ENCODE peak calls at places on chromosomes 13 and 19, in four cellular contexts. One of them, this sample, is unnamed.

GRCh38 chr13:99722931-99723330 is 221.7 kb downstream of the TM9SF2 start:
- DNase-seq in GM12878: peak; percentile 37
- DNase-seq in body of pancreas: peak; percentile 15
- DNase-seq in ascending aorta: no peak
- DNase-seq in this sample: no peak

GRCh38 chr19:30870861-30871260 is 478.4 kb downstream of the TSHZ3 start:
- DNase-seq in GM12878: no peak
- DNase-seq in body of pancreas: no peak
- DNase-seq in ascending aorta: no peak
- DNase-seq in this sample: peak; percentile 32

GRCh38 chr19:45078390-45079062 is 534 bp upstream of the GEMIN7 start:
- DNase-seq in GM12878: no peak
- DNase-seq in body of pancreas: no peak
- DNase-seq in ascending aorta: no peak
- DNase-seq in this sample: no peak

GRCh38 chr13:34401741-34402140 is 540.3 kb upstream of the NBEA start:
- DNase-seq in GM12878: no peak
- DNase-seq in body of pancreas: no peak
- DNase-seq in ascending aorta: no peak
- DNase-seq in this sample: no peak

GRCh38 chr13:44448875-44449274 is 75.3 kb downstream of the SERP2 start:
- DNase-seq in GM12878: no peak
- DNase-seq in body of pancreas: no peak
- DNase-seq in ascending aorta: no peak
- DNase-seq in this sample: no peak

GRCh38 chr19:1580382-1580781 is 12.3 kb upstream of the MEX3D start:
- DNase-seq in GM12878: no peak
- DNase-seq in body of pancreas: no peak
- DNase-seq in ascending aorta: no peak
- DNase-seq in this sample: no peak

GRCh38 chr19:4375620-4376228 is 24.6 kb downstream of the SH3GL1 start:
- DNase-seq in GM12878: peak; percentile 90
- DNase-seq in body of pancreas: peak; percentile 44
- DNase-seq in ascending aorta: no peak
- DNase-seq in this sample: peak; percentile 81

GRCh38 chr13:25371608-25372274 is at the start of gene ATP8A2:
- DNase-seq in GM12878: no peak
- DNase-seq in body of pancreas: no peak
- DNase-seq in ascending aorta: no peak
- DNase-seq in this sample: peak; percentile 21

GRCh38 chr13:40986328-40986856 is 32.7 kb downstream of the ELF1 start:
- DNase-seq in GM12878: no peak
- DNase-seq in body of pancreas: no peak
- DNase-seq in ascending aorta: no peak
- DNase-seq in this sample: no peak

GRCh38 chr19:4844348-4845179 is 13.1 kb upstream of the TICAM1 start:
- DNase-seq in GM12878: no peak
- DNase-seq in body of pancreas: no peak
- DNase-seq in ascending aorta: no peak
- DNase-seq in this sample: no peak

GRCh38 chr13:19845758-19846157 is 17.7 kb downstream of the ZMYM5 start:
- DNase-seq in GM12878: no peak
- DNase-seq in body of pancreas: no peak
- DNase-seq in ascending aorta: no peak
- DNase-seq in this sample: no peak

GRCh38 chr19:35846038-35846668 is 6.2 kb downstream of the NPHS1 start:
- DNase-seq in GM12878: no peak
- DNase-seq in body of pancreas: peak; percentile 66
- DNase-seq in ascending aorta: no peak
- DNase-seq in this sample: no peak

GRCh38 chr19:1257475-1258160 is 9.2 kb downstream of the MIDN start:
- DNase-seq in GM12878: no peak
- DNase-seq in body of pancreas: no peak
- DNase-seq in ascending aorta: no peak
- DNase-seq in this sample: no peak

GRCh38 chr19:20385056-20385455 is 180.5 kb downstream of the ZNF737 start:
- DNase-seq in GM12878: no peak
- DNase-seq in body of pancreas: no peak
- DNase-seq in ascending aorta: no peak
- DNase-seq in this sample: no peak

GRCh38 chr13:37755349-37755748 is 114.2 kb downstream of the TRPC4 start:
- DNase-seq in GM12878: no peak
- DNase-seq in body of pancreas: no peak
- DNase-seq in ascending aorta: no peak
- DNase-seq in this sample: no peak

GRCh38 chr13:100461309-100462035 is 127.1 kb downstream of the GGACT start:
- DNase-seq in GM12878: no peak
- DNase-seq in body of pancreas: no peak
- DNase-seq in ascending aorta: no peak
- DNase-seq in this sample: no peak

GRCh38 chr19:6891761-6892385 is 4.5 kb downstream of the ADGRE1 start:
- DNase-seq in GM12878: no peak
- DNase-seq in body of pancreas: no peak
- DNase-seq in ascending aorta: no peak
- DNase-seq in this sample: no peak

GRCh38 chr13:45258339-45258685 is 57.5 kb upstream of the KCTD4 start:
- DNase-seq in GM12878: no peak
- DNase-seq in body of pancreas: no peak
- DNase-seq in ascending aorta: no peak
- DNase-seq in this sample: no peak

GRCh38 chr13:41973247-41973741 is 12.4 kb upstream of the VWA8 start:
- DNase-seq in GM12878: no peak
- DNase-seq in body of pancreas: no peak
- DNase-seq in ascending aorta: no peak
- DNase-seq in this sample: no peak

GRCh38 chr19:18697680-18698079 is 14.2 kb downstream of the CRTC1 start:
- DNase-seq in GM12878: no peak
- DNase-seq in body of pancreas: peak; percentile 47
- DNase-seq in ascending aorta: no peak
- DNase-seq in this sample: no peak

GRCh38 chr13:69468624-69469023 is 639.0 kb upstream of the ATXN8OS start:
- DNase-seq in GM12878: no peak
- DNase-seq in body of pancreas: no peak
- DNase-seq in ascending aorta: no peak
- DNase-seq in this sample: no peak

GRCh38 chr19:11046608-11047354 is 42.5 kb upstream of the LDLR start:
- DNase-seq in GM12878: peak; percentile 47
- DNase-seq in body of pancreas: no peak
- DNase-seq in ascending aorta: no peak
- DNase-seq in this sample: no peak

GRCh38 chr13:99412856-99413255 is 88.4 kb upstream of the TM9SF2 start:
- DNase-seq in GM12878: no peak
- DNase-seq in body of pancreas: no peak
- DNase-seq in ascending aorta: no peak
- DNase-seq in this sample: no peak

GRCh38 chr19:17755977-17756670 is 4.8 kb downstream of the FCHO1 start:
- DNase-seq in GM12878: peak; percentile 37
- DNase-seq in body of pancreas: peak; percentile 40
- DNase-seq in ascending aorta: no peak
- DNase-seq in this sample: peak; percentile 83

GRCh38 chr13:65553328-65553727 is 1676.8 kb downstream of the PCDH9 start:
- DNase-seq in GM12878: no peak
- DNase-seq in body of pancreas: no peak
- DNase-seq in ascending aorta: no peak
- DNase-seq in this sample: no peak

GRCh38 chr13:40553356-40553755 is 113.1 kb downstream of the FOXO1 start:
- DNase-seq in GM12878: no peak
- DNase-seq in body of pancreas: no peak
- DNase-seq in ascending aorta: no peak
- DNase-seq in this sample: no peak

GRCh38 chr13:39876258-39876657 is 220.8 kb downstream of the COG6 start:
- DNase-seq in GM12878: no peak
- DNase-seq in body of pancreas: no peak
- DNase-seq in ascending aorta: no peak
- DNase-seq in this sample: no peak

GRCh38 chr13:106464076-106464475 is 71.4 kb downstream of the EFNB2 start:
- DNase-seq in GM12878: no peak
- DNase-seq in body of pancreas: no peak
- DNase-seq in ascending aorta: no peak
- DNase-seq in this sample: no peak

GRCh38 chr13:104534847-104535246 is 1468.6 kb upstream of the SLC10A2 start:
- DNase-seq in GM12878: no peak
- DNase-seq in body of pancreas: no peak
- DNase-seq in ascending aorta: no peak
- DNase-seq in this sample: no peak

GRCh38 chr19:42129399-42130253 is 2.6 kb downstream of the POU2F2 start:
- DNase-seq in GM12878: peak; percentile 93
- DNase-seq in body of pancreas: no peak
- DNase-seq in ascending aorta: peak; percentile 17
- DNase-seq in this sample: peak; percentile 45

GRCh38 chr19:51821921-51822716 is 27.2 kb downstream of the FPR3 start:
- DNase-seq in GM12878: no peak
- DNase-seq in body of pancreas: no peak
- DNase-seq in ascending aorta: no peak
- DNase-seq in this sample: no peak

GRCh38 chr13:53069800-53070199 is 41.2 kb downstream of the OLFM4 start:
- DNase-seq in GM12878: no peak
- DNase-seq in body of pancreas: no peak
- DNase-seq in ascending aorta: no peak
- DNase-seq in this sample: no peak

GRCh38 chr13:35086667-35087066 is 144.6 kb downstream of the NBEA start:
- DNase-seq in GM12878: no peak
- DNase-seq in body of pancreas: no peak
- DNase-seq in ascending aorta: no peak
- DNase-seq in this sample: no peak

GRCh38 chr13:100668408-100668807 is 6.2 kb downstream of the TMTC4 start:
- DNase-seq in GM12878: no peak
- DNase-seq in body of pancreas: no peak
- DNase-seq in ascending aorta: no peak
- DNase-seq in this sample: no peak

GRCh38 chr19:54209058-54209747 is 8.5 kb downstream of the RPS9 start:
- DNase-seq in GM12878: no peak
- DNase-seq in body of pancreas: peak; percentile 37
- DNase-seq in ascending aorta: no peak
- DNase-seq in this sample: peak; percentile 48

GRCh38 chr13:108779308-108779707 is 149.9 kb downstream of the MYO16 start:
- DNase-seq in GM12878: no peak
- DNase-seq in body of pancreas: no peak
- DNase-seq in ascending aorta: no peak
- DNase-seq in this sample: no peak

GRCh38 chr13:94537740-94538630 is 58.0 kb downstream of the TGDS start:
- DNase-seq in GM12878: no peak
- DNase-seq in body of pancreas: no peak
- DNase-seq in ascending aorta: no peak
- DNase-seq in this sample: no peak

DNA sequence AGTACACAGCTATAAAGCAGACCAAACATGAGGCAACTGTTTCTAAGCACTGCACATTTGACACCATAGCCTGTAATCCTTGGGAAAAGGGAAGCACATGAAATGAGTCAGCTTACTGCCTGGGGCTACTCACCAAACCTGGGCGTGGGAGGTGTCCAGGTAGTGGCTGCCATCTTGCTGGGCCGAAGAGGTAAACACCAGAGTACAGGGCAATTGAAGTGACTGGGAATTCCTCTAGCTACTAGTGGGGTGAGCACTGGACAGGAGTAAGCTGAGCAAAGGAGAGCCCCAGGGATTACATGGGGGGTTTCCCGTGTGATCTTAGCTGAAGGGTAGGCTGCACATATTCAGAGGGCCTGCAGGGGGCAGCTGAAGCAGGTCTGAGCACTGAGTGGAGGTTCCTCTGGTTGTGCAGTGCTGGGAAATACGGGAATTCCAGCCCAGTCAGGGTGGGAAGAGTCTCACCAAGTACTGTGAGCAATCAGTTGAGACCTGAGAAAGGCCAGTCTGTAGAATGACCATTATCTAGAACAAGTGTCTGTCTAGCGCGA is 140.5 kb downstream of the SLC7A1 start:
- DNase-seq in GM12878: no peak
- DNase-seq in body of pancreas: no peak
- DNase-seq in ascending aorta: no peak
- DNase-seq in this sample: peak; percentile 34
- TF ChIP-seq CTCF in GM12878: peak; percentile 46
- TF ChIP-seq CTCF in body of pancreas: no peak
- TF ChIP-seq CTCF in ascending aorta: no peak
- TF ChIP-seq CTCF in this sample: peak; percentile 69

GRCh38 chr13:27728271-27728670 is 64.0 kb upstream of the GSX1 start:
- DNase-seq in GM12878: no peak
- DNase-seq in body of pancreas: no peak
- DNase-seq in ascending aorta: no peak
- DNase-seq in this sample: no peak
- H3K27me3 ChIP-seq in GM12878: no peaks in the 10 kb centered on the region
- H3K27me3 ChIP-seq in body of pancreas: no peaks in the 10 kb centered on the region
- H3K27me3 ChIP-seq in ascending aorta: no peaks in the 10 kb centered on the region
- H3K27me3 ChIP-seq in this sample: peaks cover 46% of the 10 kb centered on the region

DNA sequence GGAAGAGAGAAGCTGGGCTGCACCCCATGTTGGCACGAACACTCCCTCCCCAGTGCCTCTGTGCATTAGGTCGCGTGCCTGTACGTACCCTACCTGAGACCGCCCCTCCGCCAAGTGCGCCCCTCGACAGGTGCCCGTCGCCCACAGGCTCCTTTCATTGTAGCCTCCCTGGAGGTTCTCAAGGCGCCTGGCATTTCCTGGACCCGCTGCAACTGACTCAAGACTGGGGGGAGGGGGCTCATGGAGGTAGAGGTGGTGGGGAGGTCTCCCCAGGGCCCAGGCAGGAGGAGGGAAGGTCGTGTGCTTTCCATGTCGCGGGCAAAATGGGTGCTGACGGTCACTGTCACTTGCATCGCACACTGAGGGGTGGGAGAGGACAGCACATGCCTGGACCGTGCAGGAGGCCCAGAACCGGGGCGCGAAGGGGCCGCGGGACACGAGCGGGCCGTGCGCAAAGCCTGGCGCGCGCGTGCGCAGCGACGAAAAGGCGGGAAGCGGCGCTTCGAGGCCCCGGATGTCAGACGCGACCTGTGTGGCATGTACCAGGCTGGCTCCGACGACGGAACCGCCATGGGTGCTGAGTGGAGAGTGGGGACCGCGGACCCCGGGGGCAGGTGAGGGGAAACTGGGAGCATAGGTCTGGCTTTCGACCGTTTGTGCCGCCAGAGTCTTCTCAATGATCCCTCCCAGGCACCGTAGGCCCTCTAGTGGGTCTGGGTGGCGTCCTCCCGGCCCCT is 16.5 kb downstream of the NFIX start:
- DNase-seq in GM12878: no peak
- DNase-seq in body of pancreas: no peak
- DNase-seq in ascending aorta: no peak
- DNase-seq in this sample: no peak
- H3K4me1 ChIP-seq in GM12878: peaks cover 6% of the 10 kb centered on the region
- H3K4me1 ChIP-seq in body of pancreas: peaks cover 30% of the 10 kb centered on the region
- H3K4me1 ChIP-seq in ascending aorta: peaks cover 75% of the 10 kb centered on the region
- H3K4me1 ChIP-seq in this sample: peaks cover 4% of the 10 kb centered on the region

DNA sequence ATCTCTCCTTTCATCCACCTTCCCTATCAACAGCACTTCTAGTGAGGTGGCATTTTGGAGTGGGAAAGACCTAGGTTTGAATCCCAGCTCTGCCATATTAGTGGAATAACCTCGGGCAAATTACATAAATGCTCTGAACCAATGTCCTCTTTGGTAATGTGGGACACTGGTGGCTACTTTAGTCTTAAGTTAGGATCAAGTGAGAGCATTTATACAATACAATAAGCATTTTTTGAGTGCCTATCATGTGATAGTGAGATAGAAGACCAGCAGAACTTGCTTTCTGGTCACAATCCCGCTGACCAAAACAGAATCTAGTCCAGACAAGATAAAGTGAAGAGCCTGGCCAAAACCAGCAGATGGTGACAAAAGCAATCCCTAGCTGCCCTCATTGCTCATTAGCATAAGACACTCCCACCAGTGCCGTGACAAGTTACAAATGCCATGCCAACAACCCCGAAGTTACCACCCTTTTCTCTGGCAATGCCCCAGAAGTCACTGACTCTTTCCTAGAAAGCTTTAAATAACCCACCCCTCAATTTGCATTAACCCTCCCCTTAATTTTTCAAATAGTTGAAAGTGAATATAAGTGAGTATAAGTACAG is 28.8 kb upstream of the KPNA3 start:
- DNase-seq in GM12878: no peak
- DNase-seq in body of pancreas: no peak
- DNase-seq in ascending aorta: no peak
- DNase-seq in this sample: peak; percentile 36
- TF ChIP-seq CTCF in GM12878: no peak
- TF ChIP-seq CTCF in body of pancreas: no peak
- TF ChIP-seq CTCF in ascending aorta: no peak
- TF ChIP-seq CTCF in this sample: peak; percentile 54